ENCODE peak calls at places on chromosome 16, in six cellular contexts. C is HFFc6; V is T1000; O is central memory CD4-positive, alpha-beta T cell; B is nephron progenitor cell; A is glutamatergic neuron. N is an unnamed sample.

GRCh38 chr16:73020409-73020884 is 27.5 kb downstream of the ZFHX3 start:
- DNase-seq in C (peak), V (peak), O (no peak), B (no peak), A (no peak), N (peak)

GRCh38 chr16:51290886-51291285 is 139.8 kb upstream of the SALL1 start:
- DNase-seq in C (no peak), V (no peak), O (no peak), B (no peak), A (no peak), N (no peak)

GRCh38 chr16:14003119-14003570 is 68.0 kb upstream of the MRTFB start:
- DNase-seq in C (peak), V (peak), O (no peak), B (peak), A (peak), N (peak)

GRCh38 chr16:24834459-24835335 is 11.1 kb upstream of the SLC5A11 start:
- DNase-seq in C (peak), V (no peak), O (no peak), B (no peak), A (no peak), N (peak)

GRCh38 chr16:74226361-74226979 is 70.1 kb upstream of the PSMD7 start:
- DNase-seq in C (peak), V (no peak), O (no peak), B (no peak), A (no peak), N (peak)

GRCh38 chr16:1768767-1769401 is 2.5 kb downstream of the NME3 start:
- DNase-seq in C (no peak), V (no peak), O (no peak), B (no peak), A (no peak), N (no peak)

GRCh38 chr16:67456383-67457140 is 24.4 kb downstream of the ATP6V0D1 start:
- DNase-seq in C (peak), V (no peak), O (no peak), B (no peak), A (peak), N (peak)

GRCh38 chr16:6286176-6286575 is 1046.5 kb upstream of the RBFOX1 start:
- DNase-seq in C (no peak), V (no peak), O (no peak), B (no peak), A (no peak), N (no peak)

GRCh38 chr16:51289336-51289735 is 138.3 kb upstream of the SALL1 start:
- DNase-seq in C (no peak), V (no peak), O (no peak), B (no peak), A (no peak), N (no peak)

GRCh38 chr16:87207509-87207908 is 109.7 kb downstream of the C16orf95 start:
- DNase-seq in C (peak), V (no peak), O (no peak), B (no peak), A (no peak), N (peak)

GRCh38 chr16:25838724-25839186 is 147.0 kb downstream of the HS3ST4 start:
- DNase-seq in C (peak), V (peak), O (peak), B (peak), A (no peak), N (peak)

GRCh38 chr16:66948034-66948821 is 12.8 kb upstream of the CES3 start:
- DNase-seq in C (no peak), V (no peak), O (no peak), B (peak), A (no peak), N (peak)

GRCh38 chr16:84144301-84144858 is 597 bp downstream of the HSDL1 start:
- DNase-seq in C (no peak), V (no peak), O (peak), B (peak), A (peak), N (peak)

GRCh38 chr16:86296263-86296662 is 214.1 kb upstream of the FOXF1 start:
- DNase-seq in C (no peak), V (no peak), O (no peak), B (peak), A (no peak), N (no peak)

GRCh38 chr16:53061256-53061655 is 6.5 kb downstream of the CHD9 start:
- DNase-seq in C (no peak), V (no peak), O (no peak), B (no peak), A (no peak), N (no peak)

GRCh38 chr16:81453091-81453728 is 8.6 kb downstream of the CMIP start:
- DNase-seq in C (no peak), V (no peak), O (no peak), B (no peak), A (no peak), N (no peak)

GRCh38 chr16:56336071-56336688 is 89.2 kb downstream of the AMFR start:
- DNase-seq in C (no peak), V (no peak), O (no peak), B (no peak), A (no peak), N (no peak)

GRCh38 chr16:78183886-78184553 is 84.6 kb downstream of the WWOX start:
- DNase-seq in C (no peak), V (no peak), O (no peak), B (no peak), A (no peak), N (no peak)

GRCh38 chr16:82119405-82119804 is 50.6 kb downstream of the MPHOSPH6 start:
- DNase-seq in C (no peak), V (no peak), O (no peak), B (no peak), A (no peak), N (no peak)

GRCh38 chr16:64469906-64470702 is 651.8 kb downstream of the CDH11 start:
- DNase-seq in C (no peak), V (no peak), O (no peak), B (no peak), A (no peak), N (no peak)

GRCh38 chr16:4395055-4395726 is 21.2 kb downstream of the CORO7 start:
- DNase-seq in C (no peak), V (no peak), O (no peak), B (no peak), A (no peak), N (no peak)

GRCh38 chr16:50372611-50373344 is 4.0 kb upstream of the BRD7 start:
- DNase-seq in C (peak), V (no peak), O (no peak), B (no peak), A (peak), N (peak)

GRCh38 chr16:50152807-50153647 is at the start of gene TENT4B:
- DNase-seq in C (peak), V (peak), O (peak), B (peak), A (peak), N (peak)

GRCh38 chr16:1413684-1414531 is 596 bp downstream of the UNKL start:
- DNase-seq in C (no peak), V (no peak), O (peak), B (peak), A (peak), N (peak)

GRCh38 chr16:82038941-82039340 is 3.9 kb downstream of the HSD17B2 start:
- DNase-seq in C (no peak), V (no peak), O (no peak), B (no peak), A (no peak), N (no peak)

GRCh38 chr16:84752600-84752999 is 52.8 kb downstream of the USP10 start:
- DNase-seq in C (no peak), V (no peak), O (no peak), B (no peak), A (no peak), N (no peak)

GRCh38 chr16:77212736-77213541 is 13.7 kb downstream of the SYCE1L start:
- DNase-seq in C (no peak), V (peak), O (peak), B (peak), A (peak), N (peak)

GRCh38 chr16:68064791-68065365 is 20.3 kb upstream of the NFATC3 start:
- DNase-seq in C (peak), V (peak), O (peak), B (peak), A (peak), N (peak)